ENCODE peak calls at places on chromosomes 2 and 18, in six cellular contexts. B is IMR-90, K is SK-N-SH, G is MM.1S, I is fibroblast of lung, T is astrocyte. X is an unnamed sample.

GRCh38 chr18:65938592-65939372 is 188.0 kb downstream of the CDH7 start:
- DNase-seq in B (no peak), K (peak; percentile 10), G (peak; percentile 75), I (peak; percentile 31), T (peak; percentile 2), X (no peak)

GRCh38 chr2:182767578-182767977 is 51.5 kb downstream of the DNAJC10 start:
- DNase-seq in B (peak; percentile 33), K (peak; percentile 6), G (peak; percentile 18), I (peak; percentile 26), T (peak; percentile 28), X (no peak)

GRCh38 chr2:42025151-42025582 is 22.7 kb upstream of the PKDCC start:
- DNase-seq in B (peak; percentile 71), K (peak; percentile 74), G (no peak), I (peak; percentile 71), T (peak; percentile 79), X (no peak)

GRCh38 chr2:177568393-177568792 is 175.8 kb downstream of the AGPS start:
- DNase-seq in B (no peak), K (no peak), G (no peak), I (no peak), T (no peak), X (no peak)

GRCh38 chr2:16218651-16219050 is 278.3 kb downstream of the MYCN start:
- DNase-seq in B (no peak), K (peak; percentile 72), G (no peak), I (no peak), T (no peak), X (no peak)

GRCh38 chr2:20430461-20431302 is 16.2 kb upstream of the RHOB start:
- DNase-seq in B (peak; percentile 49), K (no peak), G (no peak), I (no peak), T (no peak), X (peak; percentile 84)

GRCh38 chr2:23624378-23624777 is 239.4 kb downstream of the KLHL29 start:
- DNase-seq in B (no peak), K (no peak), G (no peak), I (no peak), T (no peak), X (no peak)

GRCh38 chr2:170984079-170984478 is 55.0 kb downstream of the GORASP2 start:
- DNase-seq in B (no peak), K (no peak), G (no peak), I (no peak), T (no peak), X (no peak)

GRCh38 chr2:112244854-112245253 is 10.0 kb downstream of the ZC3H8 start:
- DNase-seq in B (no peak), K (no peak), G (no peak), I (no peak), T (no peak), X (no peak)

GRCh38 chr2:195322324-195322723 is 334.7 kb upstream of the SLC39A10 start:
- DNase-seq in B (no peak), K (peak; percentile 48), G (no peak), I (no peak), T (peak; percentile 27), X (no peak)

GRCh38 chr18:76451475-76452331 is 43.3 kb downstream of the ZNF516 start:
- DNase-seq in B (no peak), K (no peak), G (no peak), I (no peak), T (no peak), X (no peak)

GRCh38 chr2:85741811-85742507 is 11.8 kb upstream of the ATOH8 start:
- DNase-seq in B (peak; percentile 96), K (peak; percentile 77), G (no peak), I (peak; percentile 99), T (peak; percentile 93), X (no peak)

DNA sequence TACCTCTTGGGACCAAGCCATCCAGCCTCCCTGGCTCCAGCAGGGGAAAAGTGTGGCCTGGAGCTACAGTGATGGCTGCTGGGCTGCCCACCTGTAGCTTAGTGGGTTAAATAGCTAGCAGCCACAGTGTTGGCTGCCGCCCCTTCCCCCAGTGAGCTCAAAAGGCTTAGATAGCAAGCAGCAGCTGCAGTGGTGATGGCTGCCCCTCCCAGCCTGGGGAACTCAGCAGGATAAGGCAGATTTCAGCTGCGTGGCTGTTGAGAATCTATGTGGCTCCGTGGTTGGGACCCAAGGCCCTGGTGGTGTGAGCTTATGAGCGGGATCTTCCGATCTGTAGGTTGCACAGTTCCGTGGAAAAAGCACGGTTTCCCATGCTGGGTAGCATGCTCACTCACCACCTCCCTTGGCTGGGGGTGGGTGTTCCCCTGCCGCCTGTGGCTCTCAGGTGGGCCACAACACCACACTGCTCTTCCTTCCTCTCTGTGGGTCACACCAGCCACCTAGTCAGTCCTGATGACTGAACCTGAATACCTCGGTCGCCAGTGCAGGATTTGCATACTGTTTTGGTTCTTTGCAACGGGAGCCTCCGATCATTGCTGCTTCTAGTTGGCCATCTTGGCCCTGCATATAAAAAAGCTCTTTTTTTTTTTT is 946.5 kb upstream of the FAM98A start:
- DNase-seq in B (no peak), K (no peak), G (no peak), I (no peak), T (no peak), X (no peak)
- H3K9me3 ChIP-seq in B (peaks cover 21% of the 10 kb centered on the region), K (no peaks in the 10 kb centered on the region), G (no peaks in the 10 kb centered on the region), I (no peaks in the 10 kb centered on the region), T (peaks cover 10% of the 10 kb centered on the region), X (no peaks in the 10 kb centered on the region)

GRCh38 chr2:100064592-100065006 is 77.8 kb downstream of the AFF3 start:
- DNase-seq in B (no peak), K (no peak), G (no peak), I (no peak), T (no peak), X (no peak)

GRCh38 chr2:100067796-100068195 is 74.6 kb downstream of the AFF3 start:
- DNase-seq in B (no peak), K (no peak), G (no peak), I (no peak), T (no peak), X (no peak)

GRCh38 chr2:100066856-100067255 is 75.5 kb downstream of the AFF3 start:
- DNase-seq in B (no peak), K (no peak), G (no peak), I (no peak), T (no peak), X (no peak)

GRCh38 chr2:100065029-100065428 is 77.4 kb downstream of the AFF3 start:
- DNase-seq in B (no peak), K (no peak), G (no peak), I (no peak), T (no peak), X (no peak)

GRCh38 chr2:100066246-100066645 is 76.1 kb downstream of the AFF3 start:
- DNase-seq in B (no peak), K (no peak), G (no peak), I (no peak), T (no peak), X (no peak)
- H4K20me1 ChIP-seq in B (no peaks in the 10 kb centered on the region), K (no peaks in the 10 kb centered on the region), G (no peaks in the 10 kb centered on the region), I (no peaks in the 10 kb centered on the region), T (peaks cover 4% of the 10 kb centered on the region), X (no peaks in the 10 kb centered on the region)

GRCh38 chr2:150472122-150472899 is 15.2 kb downstream of the RND3 start:
- DNase-seq in B (peak; percentile 87), K (no peak), G (no peak), I (peak; percentile 86), T (peak; percentile 94), X (peak; percentile 38)

GRCh38 chr2:150476213-150476740 is 11.2 kb downstream of the RND3 start:
- DNase-seq in B (peak; percentile 36), K (no peak), G (no peak), I (peak; percentile 72), T (no peak), X (peak; percentile 13)

GRCh38 chr2:150474326-150475074 is 13.0 kb downstream of the RND3 start:
- DNase-seq in B (peak; percentile 54), K (no peak), G (no peak), I (peak; percentile 37), T (no peak), X (no peak)

GRCh38 chr2:150475479-150476212 is 11.8 kb downstream of the RND3 start:
- DNase-seq in B (peak; percentile 23), K (no peak), G (no peak), I (peak; percentile 78), T (no peak), X (peak; percentile 13)

DNA sequence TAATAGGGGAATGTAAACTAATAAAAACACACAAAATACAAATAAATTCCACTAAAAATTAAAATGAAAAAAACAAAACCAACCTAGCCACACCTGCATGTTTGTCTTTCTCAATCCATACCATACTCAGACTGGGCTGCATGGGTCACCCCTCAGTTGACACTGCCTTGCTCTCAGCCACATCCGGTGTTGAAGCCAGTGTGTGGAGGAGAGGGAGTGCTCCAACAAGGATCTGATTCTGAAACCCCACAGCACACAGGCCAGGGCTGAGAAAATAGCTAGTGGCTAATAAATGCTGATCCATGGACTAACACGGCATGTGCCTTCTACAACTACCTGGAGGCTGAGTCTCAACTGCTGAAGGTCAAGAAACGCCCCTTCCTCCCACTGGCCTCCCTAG is 13.7 kb downstream of the RND3 start:
- DNase-seq in B (peak; percentile 20), K (no peak), G (no peak), I (no peak), T (no peak), X (no peak)
- H3K36me3 ChIP-seq in B (peaks cover 63% of the 10 kb centered on the region), K (peaks cover 97% of the 10 kb centered on the region), G (peaks cover 11% of the 10 kb centered on the region), I (peaks cover 21% of the 10 kb centered on the region), T (peaks cover 67% of the 10 kb centered on the region), X (peaks cover 73% of the 10 kb centered on the region)

GRCh38 chr18:35247412-35248249 is 6.8 kb downstream of the ZNF397 start:
- DNase-seq in B (no peak), K (no peak), G (no peak), I (no peak), T (no peak), X (no peak)

GRCh38 chr18:35246831-35247230 is 6.0 kb downstream of the ZNF397 start:
- DNase-seq in B (no peak), K (no peak), G (no peak), I (no peak), T (no peak), X (no peak)

GRCh38 chr18:35244671-35245070 is 3.8 kb downstream of the ZNF397 start:
- DNase-seq in B (no peak), K (no peak), G (no peak), I (no peak), T (no peak), X (no peak)

GRCh38 chr18:35248429-35248828 is 7.6 kb downstream of the ZNF397 start:
- DNase-seq in B (no peak), K (no peak), G (no peak), I (no peak), T (no peak), X (no peak)

DNA sequence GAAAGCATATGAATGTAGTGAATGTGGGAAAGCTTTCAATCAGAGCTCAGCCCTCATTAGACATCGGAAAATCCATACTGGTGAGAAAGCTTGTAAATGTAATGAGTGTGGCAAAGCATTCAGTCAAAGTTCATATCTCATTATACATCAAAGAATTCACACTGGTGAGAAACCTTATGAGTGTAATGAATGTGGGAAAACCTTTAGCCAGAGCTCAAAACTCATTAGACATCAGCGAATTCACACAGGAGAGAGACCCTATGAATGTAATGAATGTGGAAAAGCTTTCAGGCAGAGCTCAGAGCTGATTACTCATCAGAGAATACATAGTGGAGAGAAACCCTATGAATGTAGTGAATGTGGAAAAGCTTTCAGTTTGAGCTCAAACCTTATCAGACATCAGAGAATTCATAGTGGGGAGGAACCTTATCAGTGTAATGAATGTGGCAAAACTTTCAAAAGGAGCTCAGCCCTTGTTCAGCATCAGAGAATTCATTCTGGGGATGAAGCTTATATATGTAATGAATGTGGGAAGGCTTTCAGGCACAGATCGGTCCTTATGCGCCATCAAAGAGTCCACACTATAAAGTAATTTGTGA is 5.0 kb downstream of the ZNF397 start:
- DNase-seq in B (no peak), K (no peak), G (no peak), I (no peak), T (no peak), X (no peak)
- H3K9me3 ChIP-seq in B (peaks cover 39% of the 10 kb centered on the region), K (no peaks in the 10 kb centered on the region), G (no peaks in the 10 kb centered on the region), I (peaks cover 3% of the 10 kb centered on the region), T (peaks cover 53% of the 10 kb centered on the region), X (peaks cover 27% of the 10 kb centered on the region)

X was measured in keratinocyte.